ENCODE peak calls at places on chromosomes 7 and 10, in nine cellular contexts. P is activated CD4-positive, alpha-beta T cell treated with anti-CD3 and anti-CD28 coated beads for 48 hours; H is upper lobe of right lung; Z is glutamatergic neuron; Q is mesothelial cell of epicardium; X is GM13977; C is hepatic stellate cell; V is SJSA1; K is ACHN. A is an unnamed sample.

GRCh38 chr10:53401536-53401935 is 629.0 kb upstream of the MBL2 start:
- DNase-seq in Q (no peak), H (no peak), X (no peak), K (no peak), V (no peak), C (no peak), Z (no peak), P (no peak), A (no peak)

GRCh38 chr10:131617113-131617877 is 283.5 kb upstream of the PPP2R2D start:
- DNase-seq in Q (no peak), V (no peak), C (no peak), H (no peak), K (no peak), P (no peak), X (no peak), Z (no peak), A (peak; percentile 79)

GRCh38 chr10:72062341-72062740 is 26.0 kb downstream of the SPOCK2 start:
- DNase-seq in P (no peak), K (no peak), C (no peak), H (no peak), Z (no peak), Q (no peak), X (no peak), V (no peak), A (no peak)

GRCh38 chr7:37901890-37902524 is 14.6 kb downstream of the SFRP4 start:
- DNase-seq in K (peak; percentile 85), Z (no peak), C (peak; percentile 6), X (no peak), P (no peak), Q (no peak), V (peak; percentile 36), H (no peak), A (no peak)

GRCh38 chr10:125116652-125117310 is 43.6 kb downstream of the CTBP2 start:
- DNase-seq in V (no peak), X (no peak), C (no peak), Q (no peak), H (peak; percentile 53), Z (no peak), K (no peak), P (no peak), A (no peak)

GRCh38 chr10:43689618-43689954 is 40.9 kb upstream of the ZNF32 start:
- DNase-seq in X (peak; percentile 73), V (no peak), Q (peak; percentile 61), C (no peak), Z (peak; percentile 56), P (peak; percentile 34), H (peak; percentile 87), K (no peak), A (no peak)

GRCh38 chr7:26653430-26653911 is 210.9 kb downstream of the SKAP2 start:
- DNase-seq in Z (no peak), X (no peak), V (no peak), H (no peak), K (peak; percentile 66), P (no peak), Q (peak; percentile 60), C (no peak), A (no peak)

GRCh38 chr10:107889101-107889500 is 724.6 kb upstream of the SORCS1 start:
- DNase-seq in V (no peak), Q (no peak), P (no peak), H (no peak), Z (no peak), K (no peak), X (no peak), C (no peak), A (no peak)

GRCh38 chr10:110016037-110016436 is 8.3 kb downstream of the ADD3 start:
- DNase-seq in Q (no peak), V (no peak), P (no peak), H (no peak), C (no peak), X (no peak), Z (no peak), K (peak; percentile 34), A (no peak)

GRCh38 chr7:141073173-141073640 is 657 bp upstream of the TMEM178B start:
- DNase-seq in X (peak; percentile 40), Z (peak; percentile 75), K (peak; percentile 86), Q (peak; percentile 77), P (peak; percentile 37), H (peak; percentile 64), V (peak; percentile 5), C (peak; percentile 54), A (no peak)

GRCh38 chr7:2928613-2929311 is 84.7 kb upstream of the GNA12 start:
- DNase-seq in X (no peak), K (no peak), P (no peak), V (no peak), C (no peak), Q (no peak), Z (peak; percentile 68), H (peak; percentile 60), A (peak; percentile 83)

GRCh38 chr10:132094581-132095234 is 29.0 kb downstream of the JAKMIP3 start:
- DNase-seq in Q (no peak), V (no peak), K (no peak), X (no peak), H (peak; percentile 25), P (no peak), C (no peak), Z (no peak), A (no peak)

GRCh38 chr7:88546808-88547207 is 212.7 kb upstream of the ZNF804B start:
- DNase-seq in X (peak; percentile 24), H (no peak), K (peak; percentile 53), Z (peak; percentile 25), P (peak; percentile 23), C (no peak), Q (no peak), V (peak; percentile 33), A (no peak)

GRCh38 chr10:28594401-28594800 is 61.5 kb downstream of the WAC start:
- DNase-seq in Z (no peak), Q (no peak), X (no peak), C (no peak), K (no peak), P (no peak), H (no peak), V (no peak), A (no peak)

GRCh38 chr7:78039791-78040776 is 241.5 kb downstream of the PHTF2 start:
- DNase-seq in Q (no peak), X (peak; percentile 72), H (no peak), V (no peak), K (peak; percentile 15), P (peak; percentile 51), C (no peak), Z (peak; percentile 67), A (no peak)

GRCh38 chr7:50479743-50480517 is 29.8 kb upstream of the FIGNL1 start:
- DNase-seq in H (no peak), Z (no peak), V (no peak), X (no peak), K (no peak), C (no peak), Q (no peak), P (no peak), A (no peak)

GRCh38 chr10:51327432-51327831 is 253.1 kb downstream of the PRKG1 start:
- DNase-seq in P (no peak), H (no peak), V (no peak), C (no peak), Q (no peak), K (no peak), Z (no peak), X (no peak), A (no peak)

GRCh38 chr7:142797799-142798377 is 27.1 kb downstream of the PRSS2 start:
- DNase-seq in Q (no peak), H (no peak), Z (no peak), P (peak; percentile 52), V (no peak), K (no peak), X (peak; percentile 52), C (no peak), A (no peak)

GRCh38 chr10:13496164-13496563 is 32.6 kb downstream of the BEND7 start:
- DNase-seq in Z (no peak), C (no peak), V (no peak), P (no peak), Q (no peak), X (no peak), H (no peak), K (no peak), A (no peak)

GRCh38 chr10:97117372-97117771 is 68.4 kb downstream of the SLIT1 start:
- DNase-seq in Q (no peak), K (peak; percentile 32), C (no peak), H (no peak), V (no peak), P (no peak), Z (no peak), X (no peak), A (no peak)

GRCh38 chr10:97048649-97049427 is 136.9 kb downstream of the SLIT1 start:
- DNase-seq in C (no peak), Q (no peak), X (no peak), V (no peak), K (no peak), H (no peak), P (no peak), Z (no peak), A (no peak)

GRCh38 chr7:133054167-133054840 is 27.6 kb downstream of the CHCHD3 start:
- DNase-seq in P (no peak), Q (no peak), V (no peak), Z (no peak), X (no peak), C (peak; percentile 6), K (peak; percentile 62), H (no peak), A (no peak)

GRCh38 chr10:14173706-14174594 is 156.8 kb downstream of the FRMD4A start:
- DNase-seq in H (no peak), P (peak; percentile 19), K (peak; percentile 33), Z (peak; percentile 63), X (no peak), C (no peak), V (peak; percentile 36), Q (peak; percentile 50), A (no peak)

GRCh38 chr10:97759157-97759980 is 12.4 kb downstream of the SFRP5 start:
- DNase-seq in K (peak; percentile 71), Z (peak; percentile 92), Q (peak; percentile 72), X (peak; percentile 78), P (peak; percentile 59), V (peak; percentile 47), C (peak; percentile 91), H (peak; percentile 85), A (peak; percentile 93)

GRCh38 chr10:4635394-4635793 is 190.6 kb upstream of the AKR1E2 start:
- DNase-seq in Q (no peak), C (no peak), K (no peak), H (no peak), P (no peak), V (no peak), X (no peak), Z (no peak), A (no peak)

GRCh38 chr7:152894295-152895170 is 135.0 kb downstream of the ACTR3B start:
- DNase-seq in H (no peak), X (peak; percentile 85), V (peak; percentile 15), P (peak; percentile 43), Z (peak; percentile 74), C (peak; percentile 46), Q (peak; percentile 57), K (no peak), A (no peak)

GRCh38 chr7:35716038-35716803 is 21.3 kb upstream of the HERPUD2 start:
- DNase-seq in K (no peak), Q (no peak), P (no peak), C (peak; percentile 34), H (no peak), Z (no peak), V (peak; percentile 9), X (no peak), A (no peak)

GRCh38 chr10:5105626-5106025 is 11.4 kb downstream of the AKR1C3 start:
- DNase-seq in X (no peak), Q (no peak), Z (no peak), V (no peak), K (no peak), H (no peak), P (no peak), C (no peak), A (no peak)